ENCODE peak calls at places on chromosomes 4 and X, in seven cellular contexts. F, I, V, U, Y, A and D are unnamed samples. For H3K4me1, the result is how much of the 10 kb centered on the place peaks cover.

GRCh38 chrX:100447563-100448397 is 37.7 kb upstream of the PCDH19 start:
- DNase-seq in A (no peak), F (no peak), Y (peak), V (peak), I (no peak), U (peak), D (peak)

GRCh38 chr4:24404281-24404680 is 180.1 kb downstream of the DHX15 start:
- DNase-seq in A (no peak), U (no peak), I (no peak), F (no peak), Y (no peak), V (no peak), D (no peak)

GRCh38 chrX:106613277-106613676 is 1.5 kb downstream of the RADX start:
- DNase-seq in A (no peak), Y (no peak), U (no peak), F (no peak), V (no peak), I (no peak), D (no peak)

GRCh38 chrX:101999644-102000539 is 68.1 kb upstream of the ZMAT1 start:
- DNase-seq in Y (no peak), F (no peak), U (no peak), A (no peak), I (no peak), V (no peak), D (no peak)

GRCh38 chr4:82842593-82842992 is 44.0 kb upstream of the SCD5 start:
- DNase-seq in A (no peak), F (no peak), I (no peak), Y (no peak), V (no peak), U (no peak), D (no peak)

GRCh38 chrX:20063153-20063552 is 53.6 kb downstream of the MAP7D2 start:
- DNase-seq in V (no peak), I (no peak), F (no peak), A (no peak), Y (no peak), U (no peak), D (no peak)

GRCh38 chr4:2251795-2252529 is 9.9 kb downstream of the MXD4 start:
- DNase-seq in F (no peak), V (peak), A (no peak), Y (no peak), I (peak), U (peak), D (peak)

GRCh38 chr4:2893772-2894171 is 50.1 kb downstream of the ADD1 start:
- DNase-seq in U (no peak), I (no peak), F (no peak), Y (no peak), V (peak), A (no peak), D (no peak)

GRCh38 chr4:90209922-90210321 is 82.7 kb downstream of the CCSER1 start:
- DNase-seq in Y (no peak), A (no peak), I (no peak), V (no peak), F (no peak), U (no peak), D (no peak)

GRCh38 chr4:54685810-54686209 is 28.1 kb downstream of the KIT start:
- DNase-seq in A (no peak), V (no peak), U (no peak), I (no peak), F (no peak), Y (no peak), D (no peak)

GRCh38 chr4:76990288-76991080 is 40.9 kb downstream of the SEPTIN11 start:
- DNase-seq in A (no peak), U (no peak), I (no peak), F (no peak), Y (no peak), V (no peak), D (no peak)

GRCh38 chr4:169283114-169283509 is 12.4 kb upstream of the SH3RF1 start:
- DNase-seq in V (no peak), Y (no peak), I (no peak), F (no peak), A (no peak), U (no peak), D (no peak)

GRCh38 chr4:82864336-82865001 is 26.5 kb downstream of the SEC31A start:
- DNase-seq in F (no peak), A (no peak), V (no peak), Y (no peak), U (no peak), I (no peak), D (no peak)

GRCh38 chrX:119187298-119187697 is 48.8 kb upstream of the PGRMC1 start:
- DNase-seq in I (no peak), U (no peak), F (no peak), V (no peak), Y (no peak), A (peak), D (no peak)

GRCh38 chr4:76562161-76562560 is 127.1 kb downstream of the SHROOM3 start:
- DNase-seq in I (no peak), F (no peak), A (no peak), Y (no peak), V (no peak), U (no peak), D (no peak)

GRCh38 chr4:16896871-16897270 is 1.6 kb downstream of the LDB2 start:
- DNase-seq in F (no peak), Y (no peak), I (no peak), A (no peak), V (no peak), U (no peak), D (no peak)

GRCh38 chr4:16900325-16900724 is 1.9 kb upstream of the LDB2 start:
- DNase-seq in F (no peak), I (no peak), A (no peak), Y (no peak), U (no peak), V (no peak), D (no peak)

GRCh38 chr4:16894406-16894805 is 4.0 kb downstream of the LDB2 start:
- DNase-seq in I (no peak), V (no peak), F (no peak), A (no peak), U (no peak), Y (no peak), D (no peak)

GRCh38 chr4:16897991-16898827 is at the start of gene LDB2:
- DNase-seq in F (peak), A (no peak), U (peak), I (peak), Y (peak), V (peak), D (no peak)

GRCh38 chr4:16897351-16897750 is 1.1 kb downstream of the LDB2 start:
- DNase-seq in F (no peak), A (no peak), U (no peak), Y (no peak), V (no peak), I (no peak), D (no peak)
- H3K4me3 ChIP-seq in F (peak), A (peak), U (no peak), Y (peak), V (peak), I (peak), D (peak)

DNA sequence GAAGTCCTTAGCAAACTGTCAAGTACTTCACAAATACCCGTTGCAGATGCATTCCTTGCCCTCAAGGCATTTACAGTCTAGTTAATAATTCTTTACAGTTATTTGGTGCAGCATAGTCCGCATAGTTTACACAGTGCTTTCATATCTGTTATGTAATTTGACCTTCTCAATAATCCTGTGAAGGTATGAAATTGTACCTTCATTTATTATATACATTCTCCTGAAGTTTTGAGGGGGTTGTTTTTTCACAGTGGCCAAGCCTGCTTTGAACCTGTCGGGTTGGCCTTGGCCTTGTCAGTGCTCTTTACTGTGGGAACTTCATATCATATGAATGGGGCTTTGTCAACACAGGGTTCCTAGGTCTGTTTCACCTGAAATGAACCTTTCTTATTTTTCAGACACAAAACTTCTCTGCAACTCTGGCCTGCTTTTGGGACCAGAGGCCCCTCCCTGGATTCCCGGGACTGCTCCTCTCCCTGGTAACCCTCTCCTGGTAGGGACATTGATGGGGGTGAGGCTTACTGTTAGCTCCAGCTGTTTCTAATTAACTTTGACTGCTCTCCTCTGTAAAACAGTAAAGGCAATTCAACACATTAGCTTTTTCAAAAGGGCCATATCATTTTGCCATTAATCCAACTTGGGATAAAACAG is 9.1 kb downstream of the IGFBP7 start:
- DNase-seq in U (no peak), A (no peak), Y (no peak), F (no peak), V (no peak), I (no peak), D (no peak)
- H3K4me1 ChIP-seq in U (under half), A (half or more), Y (half or more), F (under half), V (half or more), I (half or more), D (under half)

GRCh38 chrX:30889147-30890125 is at the start of gene TAB3:
- DNase-seq in Y (peak), V (peak), A (no peak), U (peak), F (peak), I (peak), D (peak)
- TF ChIP-seq POLR2A in Y (peak), V (peak), A (peak), U (peak), F (no peak), I (no peak), D (no peak)

GRCh38 chr4:111639876-111640275 is 505.4 kb upstream of the FAM241A start:
- DNase-seq in Y (no peak), I (no peak), F (no peak), U (no peak), V (no peak), A (no peak), D (no peak)
- H3K4me3 ChIP-seq in Y (no peak), I (no peak), F (no peak), U (no peak), V (no peak), A (no peak), D (no peak)

GRCh38 chr4:189035654-189036053 is 896.4 kb downstream of the TRIML1 start:
- DNase-seq in V (no peak), F (no peak), A (no peak), U (no peak), I (no peak), Y (no peak), D (no peak)

GRCh38 chr4:189035091-189035490 is 895.9 kb downstream of the TRIML1 start:
- DNase-seq in F (no peak), V (no peak), Y (no peak), I (no peak), U (no peak), A (no peak), D (peak)

GRCh38 chr4:189033801-189034347 is 894.6 kb downstream of the TRIML1 start:
- DNase-seq in A (no peak), I (no peak), V (no peak), F (no peak), Y (no peak), U (no peak), D (no peak)

GRCh38 chr4:189032939-189033338 is 893.7 kb downstream of the TRIML1 start:
- DNase-seq in I (no peak), F (no peak), V (no peak), Y (no peak), A (no peak), U (no peak), D (no peak)

GRCh38 chr4:189029961-189030360 is 890.7 kb downstream of the TRIML1 start:
- DNase-seq in F (no peak), A (no peak), Y (no peak), U (no peak), I (no peak), V (no peak), D (no peak)
- H3K4me1 ChIP-seq in F (under half), A (under half), Y (under half), U (under half), I (under half), V (under half), D (under half)